ENCODE peak calls at places on chromosomes 13 and 19, in five cellular contexts. Z is cardiac muscle cell, L is Peyer's patch, V is HCT116, C is mucosa of descending colon. X is an unnamed sample.

GRCh38 chr19:1254081-1254527 is 5.7 kb downstream of the MIDN start:
- DNase-seq in Z (no peak), L (no peak), V (no peak), C (peak; percentile 35), X (no peak)

GRCh38 chr19:56751078-56751489 is 79.5 kb upstream of the ZNF835 start:
- DNase-seq in Z (peak; percentile 4), L (no peak), V (no peak), C (no peak), X (no peak)

GRCh38 chr13:104823709-104824108 is 1711.8 kb downstream of the EFNB2 start:
- DNase-seq in Z (no peak), L (no peak), V (no peak), C (no peak), X (no peak)

GRCh38 chr13:81872581-81872980 is 1531.7 kb upstream of the SPRY2 start:
- DNase-seq in Z (no peak), L (no peak), V (peak; percentile 12), C (no peak), X (peak; percentile 53)

GRCh38 chr13:99974939-99975561 is 3.5 kb upstream of the ZIC5 start:
- DNase-seq in Z (no peak), L (no peak), V (no peak), C (no peak), X (no peak)

GRCh38 chr19:5843295-5843927 is 3.9 kb upstream of the FUT6 start:
- DNase-seq in Z (no peak), L (no peak), V (no peak), C (no peak), X (no peak)

GRCh38 chr13:101661839-101662238 is 209.4 kb downstream of the ITGBL1 start:
- DNase-seq in Z (no peak), L (no peak), V (no peak), C (no peak), X (no peak)

GRCh38 chr13:46516624-46517318 is 36.2 kb upstream of the LRCH1 start:
- DNase-seq in Z (peak; percentile 41), L (no peak), V (no peak), C (no peak), X (no peak)

GRCh38 chr19:45164577-45165335 is 4.0 kb upstream of the NKPD1 start:
- DNase-seq in Z (peak; percentile 89), L (peak; percentile 64), V (peak; percentile 83), C (peak; percentile 69), X (no peak)

GRCh38 chr19:35164418-35164817 is 9.9 kb downstream of the FXYD5 start:
- DNase-seq in Z (no peak), L (no peak), V (peak; percentile 81), C (no peak), X (no peak)

GRCh38 chr19:13366529-13367143 is 139.6 kb downstream of the CACNA1A start:
- DNase-seq in Z (peak; percentile 55), L (no peak), V (peak; percentile 51), C (no peak), X (no peak)

GRCh38 chr19:29800086-29800825 is 11.5 kb upstream of the CCNE1 start:
- DNase-seq in Z (no peak), L (no peak), V (no peak), C (no peak), X (no peak)

GRCh38 chr13:33392794-33393371 is 107.3 kb upstream of the STARD13 start:
- DNase-seq in Z (no peak), L (no peak), V (no peak), C (no peak), X (no peak)

GRCh38 chr13:37747071-37747612 is 122.4 kb downstream of the TRPC4 start:
- DNase-seq in Z (peak; percentile 85), L (no peak), V (no peak), C (no peak), X (no peak)

GRCh38 chr13:20340759-20341161 is 108.6 kb upstream of the GJB6 start:
- DNase-seq in Z (peak; percentile 56), L (no peak), V (no peak), C (no peak), X (no peak)

GRCh38 chr13:64293923-64294322 is 2878.3 kb upstream of the PCDH20 start:
- DNase-seq in Z (no peak), L (no peak), V (no peak), C (no peak), X (no peak)

GRCh38 chr13:35699805-35700204 is 223.3 kb upstream of the MAB21L1 start:
- DNase-seq in Z (peak; percentile 28), L (no peak), V (no peak), C (peak; percentile 25), X (no peak)
- H3K4me3 ChIP-seq in Z (no peak overlapping the region), L (no peak overlapping the region), V (no peak overlapping the region), C (no peak overlapping the region), X (no peak overlapping the region)

GRCh38 chr19:41537789-41538188 is 38.2 kb upstream of the CEACAM21 start:
- DNase-seq in Z (peak; percentile 55), L (no peak), V (no peak), C (peak; percentile 38), X (no peak)
- TF ChIP-seq CTCF in Z (peak; percentile 65), L (peak; percentile 56), V (peak; percentile 75), C (no peak), X (no peak)

GRCh38 chr13:35470671-35471465 is 5.6 kb downstream of the MAB21L1 start:
- DNase-seq in Z (peak; percentile 48), L (no peak), V (no peak), C (peak; percentile 10), X (no peak)

GRCh38 chr13:35469781-35470380 is 6.6 kb downstream of the MAB21L1 start:
- DNase-seq in Z (no peak), L (no peak), V (no peak), C (no peak), X (no peak)

GRCh38 chr13:35471466-35472307 is 4.8 kb downstream of the MAB21L1 start:
- DNase-seq in Z (peak; percentile 17), L (no peak), V (no peak), C (no peak), X (no peak)

GRCh38 chr13:35474551-35474950 is 1.9 kb downstream of the MAB21L1 start:
- DNase-seq in Z (no peak), L (no peak), V (no peak), C (no peak), X (no peak)

GRCh38 chr13:35472308-35473008 is 4.0 kb downstream of the MAB21L1 start:
- DNase-seq in Z (no peak), L (no peak), V (no peak), C (no peak), X (no peak)
- H3K4me1 ChIP-seq in Z (peaks cover 6% of the 10 kb centered on the region), L (no peaks in the 10 kb centered on the region), V (no peaks in the 10 kb centered on the region), C (no peaks in the 10 kb centered on the region), X (no peaks in the 10 kb centered on the region)

GRCh38 chr13:112968380-112968909 is 569 bp upstream of the MCF2L start:
- DNase-seq in Z (no peak), L (peak; percentile 41), V (no peak), C (peak; percentile 84), X (peak; percentile 54)
- H3K4me3 ChIP-seq in Z (peak overlapping the region; percentile 68), L (peak overlapping the region; percentile 65), V (peak overlapping the region; percentile 53), C (peak overlapping the region; percentile 24), X (peak overlapping the region; percentile 89)

GRCh38 chr19:10565567-10566407 is at the start of gene KRI1:
- DNase-seq in Z (peak; percentile 99), L (peak; percentile 98), V (peak; percentile 90), C (peak; percentile 99), X (peak; percentile 97)
- TF ChIP-seq CTCF in Z (peak; percentile 20), L (peak; percentile 74), V (no peak), C (peak; percentile 17), X (peak; percentile 34)

GRCh38 chr13:39457274-39457673 is 145.7 kb downstream of the LHFPL6 start:
- DNase-seq in Z (no peak), L (no peak), V (no peak), C (no peak), X (no peak)
- H3K4me1 ChIP-seq in Z (peaks cover 41% of the 10 kb centered on the region), L (no peaks in the 10 kb centered on the region), V (no peaks in the 10 kb centered on the region), C (no peaks in the 10 kb centered on the region), X (peaks cover 9% of the 10 kb centered on the region)

GRCh38 chr19:16146112-16146511 is 2.6 kb downstream of the HSH2D start:
- DNase-seq in Z (no peak), L (no peak), V (no peak), C (no peak), X (no peak)
- H3K4me3 ChIP-seq in Z (no peak overlapping the region), L (no peak overlapping the region), V (no peak overlapping the region), C (no peak overlapping the region), X (no peak overlapping the region)

GRCh38 chr19:33086955-33087354 is 6.0 kb downstream of the GPATCH1 start:
- DNase-seq in Z (no peak), L (no peak), V (no peak), C (no peak), X (no peak)

GRCh38 chr19:33085570-33086128 is 4.7 kb downstream of the GPATCH1 start:
- DNase-seq in Z (no peak), L (no peak), V (no peak), C (no peak), X (no peak)

GRCh38 chr19:33075519-33075918 is 5.5 kb upstream of the GPATCH1 start:
- DNase-seq in Z (no peak), L (no peak), V (no peak), C (no peak), X (no peak)

DNA sequence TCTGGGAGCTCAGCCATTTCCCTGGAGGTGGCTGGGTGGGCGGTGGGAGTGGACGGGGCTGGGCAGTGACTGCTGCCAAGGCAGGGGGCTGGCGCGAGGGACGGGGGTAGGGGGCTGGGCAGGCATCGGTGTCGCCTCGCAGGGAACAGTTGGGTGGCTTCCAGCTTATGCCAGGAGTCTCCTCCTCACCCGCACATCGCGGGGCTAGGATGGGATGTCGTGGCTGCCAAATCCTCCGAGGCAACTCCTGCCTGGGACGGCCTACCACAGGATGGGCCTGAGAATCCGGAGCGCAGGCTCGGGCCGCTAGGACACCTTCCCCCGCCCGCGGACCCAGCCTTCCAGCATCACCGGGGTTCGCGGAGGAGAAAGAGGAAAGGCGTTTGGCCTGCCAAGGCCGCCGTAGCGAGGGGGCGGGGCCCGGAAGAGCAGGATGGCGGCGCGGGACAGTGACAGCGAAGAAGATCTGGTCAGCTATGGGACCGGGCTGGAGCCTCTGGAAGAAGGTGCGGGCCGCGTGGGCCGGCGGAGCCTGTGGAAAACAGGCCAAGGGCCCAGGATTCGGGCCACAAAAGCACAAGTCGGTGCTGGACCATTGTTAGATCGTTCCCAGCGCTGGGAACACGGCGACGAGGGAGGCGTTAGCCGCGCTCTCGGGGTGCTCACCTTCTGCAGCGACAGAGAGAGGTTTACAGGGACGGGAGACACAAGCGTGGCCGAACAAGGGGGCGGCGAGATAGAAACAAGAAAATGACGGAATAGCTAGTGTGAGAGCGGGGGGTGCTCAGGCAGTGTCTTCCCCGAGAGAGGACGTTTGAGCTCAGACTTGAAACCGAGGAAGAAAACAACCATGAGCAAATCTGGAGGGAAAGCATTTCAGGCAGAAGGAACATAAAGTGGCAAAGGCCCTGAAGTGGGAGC is at the start of gene GPATCH1:
- DNase-seq in Z (peak; percentile 90), L (peak; percentile 90), V (peak; percentile 71), C (peak; percentile 96), X (peak; percentile 92)
- TF ChIP-seq CTCF in Z (no peak), L (peak; percentile 25), V (no peak), C (no peak), X (no peak)

DNA sequence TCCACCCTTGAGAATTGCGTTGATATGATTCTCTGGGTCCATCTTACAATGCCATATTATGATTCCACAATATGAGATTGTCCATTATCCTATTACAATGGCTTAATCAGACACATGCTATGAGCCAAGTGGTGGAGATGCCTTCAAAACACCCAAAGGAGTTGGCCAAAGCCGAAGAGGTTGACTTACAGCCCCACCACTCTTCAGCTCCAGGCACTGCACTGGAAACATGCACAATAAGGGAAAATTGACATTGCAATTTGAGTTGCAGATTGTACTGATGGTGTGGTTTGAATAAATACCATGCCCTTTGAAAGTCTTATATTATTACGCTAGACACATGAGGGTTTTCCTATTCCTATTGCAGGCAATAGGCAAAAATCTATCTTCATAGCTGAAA is 75.4 kb upstream of the TNFSF11 start:
- DNase-seq in Z (no peak), L (no peak), V (no peak), C (no peak), X (no peak)
- H3K4me1 ChIP-seq in Z (no peaks in the 10 kb centered on the region), L (no peaks in the 10 kb centered on the region), V (no peaks in the 10 kb centered on the region), C (no peaks in the 10 kb centered on the region), X (no peaks in the 10 kb centered on the region)

X was measured in Caco-2.